ENCODE peak calls at places on chromosomes 1 and 21, in four cellular contexts. K is K562, Y is IMR-90, Z is SK-N-SH. I is an unnamed sample.
A peak's percentile ranks its signal among the peaks of the same experiment; 100 is the strongest.

GRCh38 chr21:43731891-43732711 is 13.2 kb downstream of the PDXK start:
- DNase-seq in Z (no peak), K (no peak), Y (no peak), I (no peak)

GRCh38 chr1:235156265-235156664 is 4.8 kb downstream of the RBM34 start:
- DNase-seq in Z (no peak), Y (no peak), K (no peak), I (no peak)

GRCh38 chr1:85449356-85449755 is 15.6 kb downstream of the DDAH1 start:
- DNase-seq in Z (no peak), K (no peak), Y (no peak), I (no peak)

GRCh38 chr1:24105368-24106160 is 6.4 kb downstream of the MYOM3 start:
- DNase-seq in Z (no peak), K (no peak), Y (no peak), I (no peak)

GRCh38 chr1:87226341-87226760 is 102.3 kb upstream of the LMO4 start:
- DNase-seq in Z (no peak), Y (peak; percentile 100), K (no peak), I (peak; percentile 59)

GRCh38 chr1:185819798-185820197 is 85.6 kb downstream of the HMCN1 start:
- DNase-seq in Z (no peak), K (no peak), Y (no peak), I (no peak)

GRCh38 chr1:29050141-29050540 is 73.6 kb downstream of the TMEM200B start:
- DNase-seq in Z (no peak), K (no peak), Y (no peak), I (no peak)

GRCh38 chr1:17016317-17016661 is 4.6 kb upstream of the ATP13A2 start:
- DNase-seq in K (no peak), Y (peak; percentile 76), Z (no peak), I (no peak)

GRCh38 chr1:151009674-151010345 is 1.6 kb downstream of the PRUNE1 start:
- DNase-seq in K (no peak), Y (no peak), Z (no peak), I (no peak)

GRCh38 chr1:151012684-151013471 is 4.6 kb downstream of the PRUNE1 start:
- DNase-seq in Y (no peak), Z (no peak), K (no peak), I (no peak)

GRCh38 chr1:151010346-151010726 is 2.1 kb downstream of the PRUNE1 start:
- DNase-seq in K (no peak), Y (no peak), Z (no peak), I (no peak)

GRCh38 chr1:151011154-151011850 is 3.1 kb downstream of the PRUNE1 start:
- DNase-seq in Z (no peak), Y (no peak), K (no peak), I (no peak)

GRCh38 chr1:151013518-151013917 is 5.3 kb downstream of the PRUNE1 start:
- DNase-seq in Y (peak; percentile 63), Z (no peak), K (no peak), I (no peak)
- TF ChIP-seq CTCF in Y (no peak), Z (no peak), K (peak; percentile 26), I (no peak)

DNA sequence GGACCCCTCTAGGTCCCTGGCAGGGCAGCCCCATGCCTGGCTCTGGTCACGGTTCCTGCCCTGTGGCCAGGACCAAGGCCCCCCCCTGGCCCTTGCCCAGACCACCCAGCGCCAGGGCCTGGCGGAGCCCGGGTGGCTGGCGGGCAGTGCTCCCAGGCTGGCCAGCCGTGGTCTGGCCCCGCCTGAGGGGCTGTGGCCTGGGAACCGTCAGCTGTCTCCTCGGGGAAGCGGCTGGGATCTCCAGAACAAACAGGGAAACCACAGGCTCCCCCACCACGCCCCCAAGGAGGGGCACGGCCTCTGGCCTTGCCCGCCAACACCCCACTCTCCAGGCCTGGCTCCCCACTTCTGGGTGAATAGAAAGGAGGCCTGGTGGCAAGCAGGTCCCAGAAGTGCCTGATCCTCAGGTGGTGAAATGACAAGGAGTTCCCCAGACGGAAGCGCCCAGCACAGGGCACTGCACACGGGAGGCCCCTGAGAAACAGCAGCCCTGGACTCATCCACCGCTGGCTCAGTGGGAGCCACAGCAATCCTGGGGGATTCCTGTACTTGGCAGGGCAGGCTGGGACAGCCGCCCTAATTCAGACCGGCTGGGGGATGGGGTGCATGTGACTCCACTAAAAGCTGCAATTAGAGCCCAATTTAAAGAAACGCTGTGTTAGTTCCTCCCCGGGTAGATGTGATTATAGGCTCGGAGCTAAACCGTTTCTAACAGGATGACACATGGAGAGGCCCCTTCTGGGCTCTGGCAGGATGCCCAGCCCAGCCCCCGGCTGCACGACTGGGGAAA is 78.8 kb downstream of the RAP1GAP start:
- DNase-seq in K (no peak), Z (peak; percentile 84), Y (no peak), I (no peak)
- TF ChIP-seq SMC3 in K (no peak), Z (no peak), Y (no peak), I (no peak)

GRCh38 chr1:160504651-160505050 is 18.4 kb downstream of the SLAMF6 start:
- DNase-seq in K (no peak), Z (no peak), Y (no peak), I (no peak)
- TF ChIP-seq CTCF in K (no peak), Z (no peak), Y (no peak), I (no peak)

GRCh38 chr1:15998929-15999328 is 5.1 kb upstream of the SRARP start:
- DNase-seq in K (no peak), Y (no peak), Z (no peak), I (no peak)
- TF ChIP-seq SMC3 in K (no peak), Y (no peak), Z (no peak), I (no peak)

GRCh38 chr1:147794570-147794969 is 34.2 kb upstream of the GJA5 start:
- DNase-seq in K (no peak), Z (no peak), Y (no peak), I (no peak)
- TF ChIP-seq CTCF in K (no peak), Z (no peak), Y (no peak), I (no peak)

I was measured in A549.